ENCODE peak calls at places on chromosomes 6 and 20, in eight cellular contexts. I, V, C, M, J, O, N and E are unnamed samples.

GRCh38 chr6:109073344-109074235 is 21.1 kb downstream of the SESN1 start:
- DNase-seq in I (no peak), V (peak), C (no peak), M (peak), J (no peak), O (peak), N (no peak), E (peak)

GRCh38 chr6:99613398-99613704 is 6.7 kb downstream of the PRDM13 start:
- DNase-seq in I (peak), V (peak), C (peak), M (no peak), J (no peak), O (no peak), N (no peak), E (peak)

GRCh38 chr20:59082077-59082740 is 39.6 kb upstream of the PRELID3B start:
- DNase-seq in I (no peak), V (peak), C (no peak), M (no peak), J (no peak), O (no peak), N (no peak), E (no peak)

GRCh38 chr20:36861875-36862801 is 13.8 kb upstream of the TLDC2 start:
- DNase-seq in I (peak), V (peak), C (peak), M (peak), J (no peak), O (no peak), N (peak), E (peak)

GRCh38 chr20:44034965-44035635 is 120.4 kb downstream of the TOX2 start:
- DNase-seq in I (no peak), V (no peak), C (no peak), M (no peak), J (no peak), O (no peak), N (no peak), E (no peak)

GRCh38 chr6:120056085-120056484 is 706.5 kb upstream of the MAN1A1 start:
- DNase-seq in I (no peak), V (no peak), C (no peak), M (no peak), J (no peak), O (no peak), N (no peak), E (no peak)

GRCh38 chr6:57190140-57190539 is 18.0 kb downstream of the BAG2 start:
- DNase-seq in I (no peak), V (no peak), C (no peak), M (no peak), J (no peak), O (no peak), N (no peak), E (no peak)

GRCh38 chr6:49849121-49849907 is 17.0 kb downstream of the CRISP1 start:
- DNase-seq in I (no peak), V (peak), C (no peak), M (peak), J (peak), O (no peak), N (no peak), E (peak)

GRCh38 chr20:10447028-10447427 is 11.9 kb downstream of the SLX4IP start:
- DNase-seq in I (no peak), V (no peak), C (no peak), M (no peak), J (no peak), O (peak), N (no peak), E (no peak)

GRCh38 chr20:38373231-38373867 is 27.1 kb downstream of the LBP start:
- DNase-seq in I (peak), V (no peak), C (no peak), M (no peak), J (no peak), O (no peak), N (no peak), E (no peak)

GRCh38 chr20:24699321-24700165 is 230.1 kb downstream of the SYNDIG1 start:
- DNase-seq in I (no peak), V (no peak), C (no peak), M (no peak), J (no peak), O (no peak), N (no peak), E (no peak)

GRCh38 chr6:52420668-52421358 is 671 bp downstream of the EFHC1 start:
- DNase-seq in I (peak), V (peak), C (no peak), M (peak), J (no peak), O (no peak), N (peak), E (peak)